ENCODE peak calls at places on chromosomes 7 and 10, in ten cellular contexts. B is astrocyte, S is fibroblast of lung, I is mammary epithelial cell, J is GM23248, O is SK-N-SH, Q is Karpas-422, W is neural progenitor cell, R is HCT116, Y is IMR-90. X is an unnamed sample. For H3K27me3, the result is how much of the 10 kb centered on the place peaks cover.

GRCh38 chr10:27355918-27356573 is 115.4 kb upstream of the ACBD5 start:
- DNase-seq in Y (no peak), W (peak), J (no peak), I (no peak), R (no peak), Q (no peak), B (no peak), S (no peak), O (no peak), X (no peak)

GRCh38 chr7:44966731-44967538 is 11.9 kb downstream of the MYO1G start:
- DNase-seq in Q (no peak), J (no peak), O (peak), Y (no peak), S (no peak), B (no peak), I (no peak), W (no peak), R (no peak), X (no peak)

GRCh38 chr7:18177815-18178660 is 150.4 kb upstream of the PRPS1L1 start:
- DNase-seq in B (peak), R (no peak), O (no peak), Q (no peak), I (no peak), J (no peak), S (peak), W (no peak), Y (no peak), X (no peak)

GRCh38 chr7:139901411-139901810 is 72.3 kb downstream of the TBXAS1 start:
- DNase-seq in W (no peak), S (no peak), I (no peak), Y (no peak), O (no peak), J (no peak), B (no peak), Q (peak), R (no peak), X (no peak)

GRCh38 chr10:76051007-76051936 is 619.8 kb downstream of the LRMDA start:
- DNase-seq in Q (no peak), Y (no peak), I (no peak), W (peak), B (no peak), J (no peak), S (no peak), O (no peak), R (peak), X (no peak)

GRCh38 chr7:157684596-157685429 is 348.0 kb downstream of the DNAJB6 start:
- DNase-seq in B (no peak), Y (no peak), R (no peak), Q (no peak), I (no peak), W (peak), J (no peak), O (peak), S (peak), X (no peak)

GRCh38 chr7:157613575-157614322 is 276.9 kb downstream of the DNAJB6 start:
- DNase-seq in O (no peak), Y (no peak), W (no peak), B (no peak), R (no peak), J (no peak), I (no peak), S (no peak), Q (no peak), X (no peak)

GRCh38 chr10:132957981-132958885 is 15.9 kb upstream of the CFAP46 start:
- DNase-seq in J (no peak), Q (no peak), I (no peak), S (no peak), R (no peak), B (no peak), Y (no peak), O (no peak), W (no peak), X (no peak)

GRCh38 chr7:34451923-34452322 is 206.1 kb upstream of the NPSR1 start:
- DNase-seq in Q (no peak), J (peak), R (no peak), B (peak), S (peak), I (no peak), W (no peak), Y (no peak), O (no peak), X (no peak)

GRCh38 chr10:51861731-51862130 is 162.3 kb upstream of the CSTF2T start:
- DNase-seq in S (no peak), O (no peak), Q (no peak), R (no peak), W (no peak), I (no peak), J (no peak), Y (no peak), B (no peak), X (no peak)

GRCh38 chr7:23353172-23353571 is 54.0 kb downstream of the MALSU1 start:
- DNase-seq in W (peak), O (no peak), I (no peak), J (no peak), Q (no peak), R (no peak), S (peak), B (no peak), Y (no peak), X (no peak)

GRCh38 chr10:33749809-33750208 is 415.3 kb upstream of the NRP1 start:
- DNase-seq in S (no peak), R (no peak), J (no peak), Y (no peak), O (no peak), B (no peak), I (no peak), Q (no peak), W (no peak), X (no peak)

GRCh38 chr7:128919881-128920789 is 9.6 kb upstream of the KCP start:
- DNase-seq in J (no peak), S (no peak), B (no peak), R (no peak), W (peak), I (no peak), O (peak), Q (no peak), Y (no peak), X (no peak)

GRCh38 chr7:124031919-124032318 is 948 bp downstream of the TMEM229A start:
- DNase-seq in Q (no peak), S (no peak), R (no peak), J (no peak), I (no peak), Y (no peak), O (peak), W (peak), B (no peak), X (no peak)

GRCh38 chr10:89535185-89536012 is at the start of gene SLC16A12:
- DNase-seq in S (peak), Y (no peak), Q (no peak), O (peak), B (no peak), J (no peak), R (no peak), I (no peak), W (peak), X (no peak)

GRCh38 chr7:30886608-30887011 is 25.0 kb upstream of the AQP1 start:
- DNase-seq in W (no peak), S (no peak), Y (no peak), B (no peak), Q (no peak), R (no peak), J (peak), O (peak), I (no peak), X (no peak)

GRCh38 chr7:132393789-132394261 is 182.4 kb downstream of the PLXNA4 start:
- DNase-seq in J (peak), S (peak), Q (no peak), O (peak), W (no peak), B (peak), Y (no peak), R (no peak), I (no peak), X (no peak)

GRCh38 chr7:143299840-143300239 is 11.7 kb downstream of the CASP2 start:
- DNase-seq in I (no peak), Y (no peak), S (peak), R (peak), B (no peak), J (peak), Q (peak), O (peak), W (peak), X (peak)

GRCh38 chr10:126387041-126387908 is 1.0 kb downstream of the ADAM12 start:
- DNase-seq in R (no peak), I (peak), J (peak), Q (no peak), Y (peak), O (peak), W (peak), B (peak), S (peak), X (peak)

GRCh38 chr10:11824376-11824775 is 1.2 kb downstream of the PROSER2 start:
- DNase-seq in B (peak), Y (peak), S (peak), R (no peak), W (no peak), I (peak), O (no peak), J (peak), Q (no peak), X (no peak)

GRCh38 chr10:29482591-29483421 is 152.0 kb downstream of the SVIL start:
- DNase-seq in Q (no peak), I (no peak), S (peak), R (no peak), W (peak), O (peak), J (peak), Y (peak), B (peak), X (no peak)

GRCh38 chr7:15326044-15326644 is 235.7 kb downstream of the AGMO start:
- DNase-seq in S (peak), Y (peak), O (peak), Q (peak), B (peak), J (peak), W (peak), R (peak), I (no peak), X (no peak)

GRCh38 chr10:52652431-52653220 is 120.0 kb downstream of the MBL2 start:
- DNase-seq in I (no peak), B (peak), J (peak), W (no peak), Q (no peak), S (peak), R (no peak), O (no peak), Y (no peak), X (no peak)

GRCh38 chr10:8034666-8035640 is 19.5 kb upstream of the GATA3 start:
- DNase-seq in W (peak), I (no peak), J (no peak), O (peak), Q (no peak), S (peak), R (no peak), B (peak), Y (no peak), X (no peak)

GRCh38 chr10:57303567-57303966 is 942.5 kb upstream of the ZWINT start:
- DNase-seq in R (no peak), W (peak), J (no peak), Y (no peak), S (no peak), I (no peak), Q (no peak), O (no peak), B (no peak), X (no peak)

GRCh38 chr10:62862447-62862846 is 46.3 kb upstream of the EGR2 start:
- DNase-seq in Y (no peak), O (no peak), R (no peak), B (no peak), S (no peak), I (no peak), Q (no peak), J (no peak), W (no peak), X (no peak)

GRCh38 chr10:43188702-43189101 is 50.5 kb downstream of the CSGALNACT2 start:
- DNase-seq in R (no peak), Q (no peak), J (peak), S (no peak), Y (peak), I (no peak), O (no peak), B (no peak), W (no peak), X (no peak)

GRCh38 chr7:132464740-132465139 is 111.5 kb downstream of the PLXNA4 start:
- DNase-seq in R (no peak), J (peak), I (peak), W (no peak), S (peak), O (no peak), B (peak), Q (no peak), Y (no peak), X (no peak)

GRCh38 chr7:51589111-51589510 is 272.5 kb upstream of the COBL start:
- DNase-seq in Q (no peak), I (no peak), R (no peak), B (no peak), J (no peak), O (no peak), S (no peak), W (no peak), Y (no peak), X (no peak)

GRCh38 chr10:90148121-90148855 is 446.9 kb downstream of the KIF20B start:
- DNase-seq in B (peak), Y (peak), I (peak), S (peak), O (peak), Q (peak), W (peak), J (peak), R (peak), X (no peak)

GRCh38 chr10:96507044-96507443 is 6.7 kb downstream of the TLL2 start:
- DNase-seq in Y (no peak), W (no peak), I (no peak), Q (no peak), B (no peak), S (no peak), R (no peak), J (no peak), O (no peak), X (no peak)

GRCh38 chr10:87935290-87936141 is 72.1 kb downstream of the PTEN start:
- DNase-seq in Y (peak), J (peak), W (no peak), Q (no peak), I (peak), R (no peak), O (no peak), B (peak), S (peak), X (no peak)

GRCh38 chr7:137944168-137944567 is 57.7 kb downstream of the CREB3L2 start:
- DNase-seq in I (no peak), J (peak), Q (no peak), S (peak), R (no peak), Y (peak), W (no peak), O (no peak), B (peak), X (no peak)

GRCh38 chr10:79159785-79160184 is 91.0 kb downstream of the ZMIZ1 start:
- DNase-seq in R (no peak), Y (peak), O (peak), J (peak), Q (no peak), S (peak), B (peak), I (no peak), W (no peak), X (no peak)

GRCh38 chr10:26213157-26213780 is 3.3 kb upstream of the GAD2 start:
- DNase-seq in I (no peak), O (peak), B (no peak), S (no peak), Q (no peak), W (peak), Y (no peak), R (no peak), J (no peak), X (no peak)
- H3K27me3 ChIP-seq in I (under half), O (under half), B (half or more), S (under half), Q (under half), W (half or more), Y (under half), R (under half), J (half or more), X (half or more)

GRCh38 chr7:28179081-28180030 is 1.2 kb downstream of the JAZF1 start:
- DNase-seq in O (peak), I (peak), S (peak), W (peak), Y (no peak), R (no peak), Q (peak), B (no peak), J (peak), X (peak)
- H3K9ac ChIP-seq in O (peak), I (peak), S (peak), W (no peak), Y (peak), R (no peak), Q (peak), B (peak), J (peak), X (peak)

DNA sequence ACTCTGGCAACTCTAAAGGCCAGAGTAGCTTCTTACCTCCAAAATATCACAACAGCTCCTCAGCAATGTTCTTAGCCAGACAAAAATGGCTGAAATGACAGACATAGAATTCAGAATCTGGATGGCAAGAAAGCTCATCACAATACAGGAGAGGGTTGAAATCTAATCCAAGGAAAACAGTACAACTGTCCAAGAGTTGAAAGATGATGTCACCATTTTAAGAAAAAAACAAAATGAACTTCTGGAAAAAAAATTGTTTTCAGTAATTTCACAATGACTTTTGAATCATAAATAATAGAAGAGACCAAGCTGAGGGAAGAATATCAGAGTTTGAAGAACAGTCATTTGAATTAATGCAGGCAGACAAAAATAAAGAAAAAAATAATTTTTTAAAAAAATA is 479.5 kb downstream of the ZWINT start:
- DNase-seq in Q (no peak), I (no peak), R (no peak), W (no peak), Y (no peak), J (no peak), S (no peak), B (no peak), O (no peak), X (no peak)
- H3K4me3 ChIP-seq in Q (no peak), I (no peak), R (no peak), W (no peak), Y (no peak), J (no peak), S (no peak), B (no peak), O (no peak), X (no peak)

DNA sequence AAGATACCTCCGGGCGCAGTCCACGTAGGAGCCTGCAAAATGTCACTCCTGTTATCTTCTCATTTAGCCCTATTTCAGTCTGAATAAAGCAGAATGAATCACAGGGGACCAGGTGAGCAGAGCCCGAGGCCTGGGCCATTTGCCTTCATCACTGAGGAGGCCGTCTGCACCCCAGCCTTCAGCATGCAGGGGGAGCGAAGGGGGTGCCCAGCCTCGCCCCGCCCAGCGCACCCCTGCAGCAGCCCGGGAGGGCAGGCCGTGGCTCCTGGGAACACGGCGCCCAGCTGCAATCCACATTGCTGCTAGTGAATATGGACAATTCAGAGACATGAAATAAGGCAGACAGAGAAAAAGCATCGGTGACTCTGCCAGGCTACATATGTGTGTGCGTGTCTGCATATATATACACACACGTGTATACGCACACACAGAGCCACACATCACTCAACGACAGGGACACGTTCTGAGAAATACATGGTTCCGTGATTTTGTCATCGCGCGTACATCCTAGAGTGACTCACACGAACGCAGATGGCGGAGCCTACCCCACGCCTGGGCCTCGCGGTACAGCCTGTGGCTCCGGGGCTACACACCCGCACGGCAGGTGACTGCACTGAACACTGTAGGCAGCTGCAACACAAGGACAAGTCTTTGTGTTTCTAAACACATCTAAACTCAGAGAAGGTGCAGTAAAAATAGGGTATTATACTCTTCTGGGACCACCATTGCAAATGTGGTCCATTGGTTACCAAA is 15.2 kb upstream of the ELFN1 start:
- DNase-seq in W (no peak), O (no peak), R (no peak), I (no peak), Q (no peak), J (no peak), Y (no peak), B (no peak), S (no peak), X (no peak)
- H3K27me3 ChIP-seq in W (under half), O (under half), R (under half), I (under half), Q (under half), J (under half), Y (under half), B (under half), S (under half), X (under half)

GRCh38 chr7:89029864-89030263 is 234.3 kb upstream of the TEX47 start:
- DNase-seq in I (peak), W (no peak), O (no peak), R (peak), Y (no peak), B (peak), S (peak), J (no peak), Q (no peak), X (no peak)
- H3K9ac ChIP-seq in I (no peak), W (no peak), O (no peak), R (no peak), Y (no peak), B (no peak), S (no peak), J (no peak), Q (no peak), X (no peak)

GRCh38 chr7:82714883-82715282 is 271.3 kb upstream of the CACNA2D1 start:
- DNase-seq in I (no peak), B (no peak), W (no peak), O (no peak), Q (no peak), Y (peak), S (no peak), R (no peak), J (peak), X (no peak)

GRCh38 chr7:82715344-82715743 is 271.8 kb upstream of the CACNA2D1 start:
- DNase-seq in R (no peak), I (no peak), W (no peak), S (no peak), Y (no peak), J (no peak), O (no peak), Q (no peak), B (no peak), X (no peak)

GRCh38 chr7:82713506-82713905 is 269.9 kb upstream of the CACNA2D1 start:
- DNase-seq in O (no peak), B (no peak), Y (no peak), W (no peak), J (no peak), Q (no peak), R (no peak), S (no peak), I (no peak), X (no peak)
- H3K4me3 ChIP-seq in O (no peak), B (no peak), Y (no peak), W (no peak), J (no peak), Q (no peak), R (no peak), S (no peak), I (no peak), X (no peak)

GRCh38 chr7:101172005-101172853 is 6.9 kb upstream of the VGF start:
- DNase-seq in B (no peak), I (no peak), J (no peak), S (no peak), W (peak), O (peak), R (no peak), Y (no peak), Q (no peak), X (no peak)
- H3K27me3 ChIP-seq in B (half or more), I (under half), J (half or more), S (half or more), W (half or more), O (under half), R (under half), Y (half or more), Q (under half), X (half or more)